ENCODE peak calls at places on chromosomes 11 and 22, in four cellular contexts. One of them, this sample, is unnamed. For H3K4me1, the result is how much of the 10 kb centered on the place peaks cover.

GRCh38 chr11:97965849-97966646 is 1054.7 kb upstream of the CNTN5 start:
- DNase-seq in H9: no peak
- DNase-seq in CD4-positive, CD25-positive, alpha-beta regulatory T cell: no peak
- DNase-seq in tibial artery: no peak
- DNase-seq in this sample: peak

GRCh38 chr11:121394785-121395184 is 57.3 kb upstream of the SORL1 start:
- DNase-seq in H9: no peak
- DNase-seq in tibial artery: no peak
- DNase-seq in CD4-positive, CD25-positive, alpha-beta regulatory T cell: peak
- DNase-seq in this sample: no peak

GRCh38 chr11:63282579-63282978 is 39.2 kb upstream of the SLC22A25 start:
- DNase-seq in H9: no peak
- DNase-seq in CD4-positive, CD25-positive, alpha-beta regulatory T cell: no peak
- DNase-seq in tibial artery: no peak
- DNase-seq in this sample: no peak

GRCh38 chr11:111435046-111435698 is 56.1 kb upstream of the POU2AF1 start:
- DNase-seq in CD4-positive, CD25-positive, alpha-beta regulatory T cell: no peak
- DNase-seq in tibial artery: no peak
- DNase-seq in H9: no peak
- DNase-seq in this sample: no peak

GRCh38 chr11:92703431-92703830 is 266.0 kb upstream of the MTNR1B start:
- DNase-seq in CD4-positive, CD25-positive, alpha-beta regulatory T cell: no peak
- DNase-seq in H9: no peak
- DNase-seq in tibial artery: no peak
- DNase-seq in this sample: peak

GRCh38 chr11:116927163-116927772 is 89.8 kb upstream of the APOA1 start:
- DNase-seq in H9: no peak
- DNase-seq in CD4-positive, CD25-positive, alpha-beta regulatory T cell: peak
- DNase-seq in tibial artery: no peak
- DNase-seq in this sample: no peak

GRCh38 chr11:79113099-79113498 is 327.7 kb downstream of the TENM4 start:
- DNase-seq in CD4-positive, CD25-positive, alpha-beta regulatory T cell: no peak
- DNase-seq in H9: no peak
- DNase-seq in tibial artery: no peak
- DNase-seq in this sample: peak

GRCh38 chr11:71129624-71130023 is 122.8 kb downstream of the SHANK2 start:
- DNase-seq in H9: no peak
- DNase-seq in CD4-positive, CD25-positive, alpha-beta regulatory T cell: no peak
- DNase-seq in tibial artery: no peak
- DNase-seq in this sample: no peak

GRCh38 chr11:117419136-117419914 is 91.7 kb downstream of the CEP164 start:
- DNase-seq in CD4-positive, CD25-positive, alpha-beta regulatory T cell: no peak
- DNase-seq in tibial artery: peak
- DNase-seq in H9: no peak
- DNase-seq in this sample: no peak

GRCh38 chr11:103051986-103052385 is 40.0 kb downstream of the DCUN1D5 start:
- DNase-seq in tibial artery: no peak
- DNase-seq in CD4-positive, CD25-positive, alpha-beta regulatory T cell: no peak
- DNase-seq in H9: no peak
- DNase-seq in this sample: no peak

GRCh38 chr11:61754534-61755482 is 2.4 kb downstream of the MYRF start:
- DNase-seq in CD4-positive, CD25-positive, alpha-beta regulatory T cell: no peak
- DNase-seq in H9: no peak
- DNase-seq in tibial artery: no peak
- DNase-seq in this sample: peak

GRCh38 chr11:64058494-64058893 is 22.8 kb downstream of the FLRT1 start:
- DNase-seq in CD4-positive, CD25-positive, alpha-beta regulatory T cell: no peak
- DNase-seq in tibial artery: no peak
- DNase-seq in H9: no peak
- DNase-seq in this sample: no peak

GRCh38 chr22:40414838-40415505 is 44.6 kb downstream of the SGSM3 start:
- DNase-seq in CD4-positive, CD25-positive, alpha-beta regulatory T cell: no peak
- DNase-seq in H9: no peak
- DNase-seq in tibial artery: peak
- DNase-seq in this sample: no peak

GRCh38 chr22:30340911-30341685 is 14.4 kb upstream of the TBC1D10A start:
- DNase-seq in CD4-positive, CD25-positive, alpha-beta regulatory T cell: no peak
- DNase-seq in tibial artery: peak
- DNase-seq in H9: no peak
- DNase-seq in this sample: no peak

GRCh38 chr11:1570531-1570895 is 1.6 kb downstream of the DUSP8 start:
- DNase-seq in CD4-positive, CD25-positive, alpha-beta regulatory T cell: no peak
- DNase-seq in H9: no peak
- DNase-seq in tibial artery: no peak
- DNase-seq in this sample: no peak

GRCh38 chr11:1568451-1568911 is 3.6 kb downstream of the DUSP8 start:
- DNase-seq in H9: peak
- DNase-seq in tibial artery: no peak
- DNase-seq in CD4-positive, CD25-positive, alpha-beta regulatory T cell: no peak
- DNase-seq in this sample: no peak

GRCh38 chr11:1570896-1571759 is 943 bp downstream of the DUSP8 start:
- DNase-seq in CD4-positive, CD25-positive, alpha-beta regulatory T cell: no peak
- DNase-seq in H9: peak
- DNase-seq in tibial artery: no peak
- DNase-seq in this sample: no peak

GRCh38 chr11:1569251-1569780 is 2.8 kb downstream of the DUSP8 start:
- DNase-seq in H9: no peak
- DNase-seq in tibial artery: no peak
- DNase-seq in CD4-positive, CD25-positive, alpha-beta regulatory T cell: no peak
- DNase-seq in this sample: no peak

DNA sequence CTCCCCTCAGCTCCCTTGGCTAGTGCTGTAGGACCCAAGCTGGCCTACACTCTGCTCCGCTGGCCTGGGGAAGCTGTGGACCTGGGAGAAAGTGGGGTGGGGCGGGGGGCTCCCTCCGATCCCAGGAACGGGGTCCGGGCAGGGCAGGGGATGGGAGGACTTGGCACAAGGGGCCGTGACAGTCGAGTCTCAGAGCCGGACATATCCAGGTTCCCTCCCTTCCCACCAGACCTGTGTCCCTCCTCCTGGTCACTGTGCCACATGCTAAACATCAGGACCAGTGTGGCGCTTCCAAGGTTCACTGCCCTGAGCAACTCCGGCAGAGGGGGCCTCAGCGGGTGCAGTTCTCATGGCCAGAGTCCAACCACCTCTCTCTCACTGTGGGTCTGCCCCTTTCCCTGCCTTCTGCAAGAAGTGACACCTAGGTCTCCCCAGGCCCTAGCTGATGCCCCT is 2.0 kb downstream of the DUSP8 start:
- DNase-seq in tibial artery: no peak
- DNase-seq in CD4-positive, CD25-positive, alpha-beta regulatory T cell: no peak
- DNase-seq in H9: peak
- DNase-seq in this sample: no peak
- H3K4me1 ChIP-seq in tibial artery: under half
- H3K4me1 ChIP-seq in CD4-positive, CD25-positive, alpha-beta regulatory T cell: under half
- H3K4me1 ChIP-seq in H9: under half
- H3K4me1 ChIP-seq in this sample: under half

GRCh38 chr22:33030923-33031525 is 27.2 kb downstream of the SYN3 start:
- DNase-seq in tibial artery: no peak
- DNase-seq in CD4-positive, CD25-positive, alpha-beta regulatory T cell: no peak
- DNase-seq in H9: no peak
- DNase-seq in this sample: no peak
- H3K4me1 ChIP-seq in tibial artery: under half
- H3K4me1 ChIP-seq in CD4-positive, CD25-positive, alpha-beta regulatory T cell: under half
- H3K4me1 ChIP-seq in H9: under half
- H3K4me1 ChIP-seq in this sample: under half

DNA sequence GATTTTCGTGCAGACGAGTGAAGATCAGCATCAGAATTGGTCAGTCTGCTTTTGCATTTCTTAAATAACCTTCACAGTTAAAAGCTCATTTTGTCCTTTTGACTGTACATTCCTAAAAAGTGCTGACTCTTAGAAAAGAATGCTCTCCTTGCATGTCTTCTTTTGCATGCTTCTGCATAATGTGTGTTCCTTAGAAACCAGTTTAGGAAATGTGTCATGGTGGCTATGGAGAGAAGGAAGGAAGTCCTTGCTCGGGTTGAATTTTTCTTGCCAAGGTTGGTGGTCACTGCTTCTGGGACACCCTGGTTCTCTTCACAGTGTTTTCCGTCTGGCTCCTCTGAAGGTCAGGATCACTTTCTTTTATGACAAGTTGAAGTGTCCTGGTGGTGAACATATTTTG is 6.8 kb downstream of the AP2A2 start:
- DNase-seq in H9: no peak
- DNase-seq in CD4-positive, CD25-positive, alpha-beta regulatory T cell: no peak
- DNase-seq in tibial artery: no peak
- DNase-seq in this sample: peak
- H3K4me1 ChIP-seq in H9: under half
- H3K4me1 ChIP-seq in CD4-positive, CD25-positive, alpha-beta regulatory T cell: under half
- H3K4me1 ChIP-seq in tibial artery: under half
- H3K4me1 ChIP-seq in this sample: under half

DNA sequence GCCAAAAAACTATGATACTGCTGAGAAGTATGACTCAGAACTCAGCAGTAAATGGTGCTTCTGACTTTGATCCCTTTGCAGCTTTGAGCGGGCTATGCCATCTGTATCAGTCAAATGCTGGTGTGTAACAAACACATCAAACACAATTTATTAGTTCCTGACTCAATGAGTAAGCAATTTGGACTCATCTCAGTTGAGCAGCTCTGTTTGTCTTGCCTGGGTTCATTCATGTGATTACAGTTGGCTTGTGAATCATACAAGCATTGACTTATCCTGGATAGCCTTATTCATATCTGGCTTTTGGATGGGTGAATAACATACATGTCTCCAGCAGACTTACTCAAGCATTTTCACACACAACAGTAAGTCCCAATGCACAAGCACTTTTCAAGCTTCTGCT is 858.8 kb downstream of the METTL15 start:
- DNase-seq in tibial artery: no peak
- DNase-seq in H9: no peak
- DNase-seq in CD4-positive, CD25-positive, alpha-beta regulatory T cell: no peak
- DNase-seq in this sample: no peak
- H3K4me1 ChIP-seq in tibial artery: under half
- H3K4me1 ChIP-seq in H9: under half
- H3K4me1 ChIP-seq in CD4-positive, CD25-positive, alpha-beta regulatory T cell: under half
- H3K4me1 ChIP-seq in this sample: under half

GRCh38 chr22:19062909-19063308 is 59.3 kb downstream of the DGCR2 start:
- DNase-seq in CD4-positive, CD25-positive, alpha-beta regulatory T cell: no peak
- DNase-seq in tibial artery: no peak
- DNase-seq in H9: no peak
- DNase-seq in this sample: no peak

GRCh38 chr22:19060356-19061009 is 61.7 kb downstream of the DGCR2 start:
- DNase-seq in tibial artery: no peak
- DNase-seq in CD4-positive, CD25-positive, alpha-beta regulatory T cell: no peak
- DNase-seq in H9: no peak
- DNase-seq in this sample: no peak

GRCh38 chr22:19061471-19062138 is 60.6 kb downstream of the DGCR2 start:
- DNase-seq in H9: no peak
- DNase-seq in CD4-positive, CD25-positive, alpha-beta regulatory T cell: no peak
- DNase-seq in tibial artery: no peak
- DNase-seq in this sample: no peak

GRCh38 chr22:19063581-19064353 is 58.4 kb downstream of the DGCR2 start:
- DNase-seq in CD4-positive, CD25-positive, alpha-beta regulatory T cell: no peak
- DNase-seq in H9: no peak
- DNase-seq in tibial artery: peak
- DNase-seq in this sample: peak

GRCh38 chr22:19062139-19062789 is 59.9 kb downstream of the DGCR2 start:
- DNase-seq in tibial artery: no peak
- DNase-seq in CD4-positive, CD25-positive, alpha-beta regulatory T cell: no peak
- DNase-seq in H9: no peak
- DNase-seq in this sample: no peak
- H3K4me1 ChIP-seq in tibial artery: under half
- H3K4me1 ChIP-seq in CD4-positive, CD25-positive, alpha-beta regulatory T cell: under half
- H3K4me1 ChIP-seq in H9: under half
- H3K4me1 ChIP-seq in this sample: under half

DNA sequence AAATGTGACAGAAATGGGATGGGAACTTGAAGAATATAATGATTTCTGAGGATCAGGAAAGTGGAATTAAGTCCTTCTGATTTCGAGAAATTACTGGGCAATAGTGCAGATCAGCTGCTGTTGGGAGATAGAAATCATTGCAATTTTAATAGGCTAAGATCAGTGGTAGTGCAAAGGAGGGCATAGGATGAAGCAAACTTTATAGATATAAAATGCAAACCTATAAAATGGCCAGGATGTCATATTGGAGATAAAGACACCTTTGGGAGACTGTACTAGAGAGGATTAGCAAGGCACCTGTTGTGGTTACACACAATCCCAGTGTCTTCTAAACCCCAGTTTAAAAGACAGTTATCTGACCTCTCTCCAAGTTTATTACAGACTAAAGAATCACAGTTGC is 6.5 kb upstream of the MS4A7 start:
- DNase-seq in CD4-positive, CD25-positive, alpha-beta regulatory T cell: no peak
- DNase-seq in tibial artery: no peak
- DNase-seq in H9: no peak
- DNase-seq in this sample: no peak
- H3K4me1 ChIP-seq in CD4-positive, CD25-positive, alpha-beta regulatory T cell: under half
- H3K4me1 ChIP-seq in tibial artery: under half
- H3K4me1 ChIP-seq in H9: under half
- H3K4me1 ChIP-seq in this sample: under half

GRCh38 chr11:44611088-44611487 is 45.6 kb downstream of the CD82 start:
- DNase-seq in CD4-positive, CD25-positive, alpha-beta regulatory T cell: no peak
- DNase-seq in tibial artery: no peak
- DNase-seq in H9: no peak
- DNase-seq in this sample: no peak
- H3K4me1 ChIP-seq in CD4-positive, CD25-positive, alpha-beta regulatory T cell: half or more
- H3K4me1 ChIP-seq in tibial artery: under half
- H3K4me1 ChIP-seq in H9: under half
- H3K4me1 ChIP-seq in this sample: under half

DNA sequence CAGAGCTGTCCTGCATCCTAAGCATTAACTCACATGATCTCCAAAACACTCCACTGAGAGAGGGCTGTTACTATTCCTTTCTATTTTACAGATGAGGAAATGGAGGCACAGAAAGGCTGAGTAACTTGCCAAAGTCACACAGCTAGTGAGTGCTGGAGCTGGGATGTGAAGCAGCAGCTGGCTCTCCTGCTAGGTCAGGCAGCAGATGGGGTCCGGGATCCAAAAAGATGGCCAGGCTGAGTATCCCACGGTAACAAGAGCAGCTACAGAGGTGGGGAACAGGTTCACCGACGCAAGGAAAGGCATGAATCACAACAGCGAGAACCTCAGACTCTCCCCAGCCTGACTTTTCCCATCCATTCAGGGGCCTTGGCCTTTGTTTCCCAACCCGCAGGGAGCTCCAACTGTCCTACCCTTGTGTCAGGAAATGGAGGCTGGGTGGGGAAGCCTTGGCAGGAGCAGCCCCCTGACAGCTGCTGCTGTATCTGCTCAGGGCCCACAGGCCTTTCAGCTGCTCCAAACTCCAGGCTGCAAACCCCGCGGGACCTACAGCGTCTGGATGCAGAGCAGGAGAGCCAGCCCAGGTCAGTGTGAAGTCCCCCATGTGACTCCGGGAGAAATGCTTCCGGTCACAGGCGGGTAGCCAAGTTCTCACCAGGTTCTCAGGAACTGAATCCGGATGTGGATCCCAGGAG is 29.5 kb downstream of the DKK3 start:
- DNase-seq in CD4-positive, CD25-positive, alpha-beta regulatory T cell: no peak
- DNase-seq in tibial artery: peak
- DNase-seq in H9: peak
- DNase-seq in this sample: no peak
- H3K4me1 ChIP-seq in CD4-positive, CD25-positive, alpha-beta regulatory T cell: under half
- H3K4me1 ChIP-seq in tibial artery: under half
- H3K4me1 ChIP-seq in H9: under half
- H3K4me1 ChIP-seq in this sample: under half